ENCODE peak calls at places on chromosomes 2 and 18, in eight cellular contexts. One of them, this sample, is unnamed.

GRCh38 chr2:181123798-181124217 is 143.4 kb downstream of the UBE2E3 start:
- DNase-seq in GM20000: peak; percentile 57
- DNase-seq in heart right ventricle: no peak
- DNase-seq in fibroblast of pulmonary artery: peak; percentile 55
- DNase-seq in caudate nucleus: no peak
- DNase-seq in HuH-7.5: no peak
- DNase-seq in IMR-90: no peak
- DNase-seq in CD4-positive, alpha-beta T cell: peak; percentile 35
- DNase-seq in this sample: no peak

GRCh38 chr2:42009657-42010580 is 37.9 kb upstream of the PKDCC start:
- DNase-seq in caudate nucleus: no peak
- DNase-seq in CD4-positive, alpha-beta T cell: no peak
- DNase-seq in heart right ventricle: no peak
- DNase-seq in fibroblast of pulmonary artery: no peak
- DNase-seq in HuH-7.5: no peak
- DNase-seq in IMR-90: peak; percentile 15
- DNase-seq in GM20000: no peak
- DNase-seq in this sample: no peak

GRCh38 chr2:45190481-45190880 is 181.2 kb upstream of the SIX2 start:
- DNase-seq in fibroblast of pulmonary artery: peak; percentile 56
- DNase-seq in caudate nucleus: no peak
- DNase-seq in CD4-positive, alpha-beta T cell: no peak
- DNase-seq in heart right ventricle: no peak
- DNase-seq in GM20000: no peak
- DNase-seq in IMR-90: peak; percentile 69
- DNase-seq in HuH-7.5: no peak
- DNase-seq in this sample: peak; percentile 42

GRCh38 chr18:2723207-2723606 is 67.7 kb downstream of the SMCHD1 start:
- DNase-seq in GM20000: no peak
- DNase-seq in fibroblast of pulmonary artery: no peak
- DNase-seq in heart right ventricle: no peak
- DNase-seq in HuH-7.5: no peak
- DNase-seq in caudate nucleus: no peak
- DNase-seq in IMR-90: peak; percentile 4
- DNase-seq in CD4-positive, alpha-beta T cell: no peak
- DNase-seq in this sample: no peak

GRCh38 chr2:196486145-196486544 is 153.4 kb upstream of the CCDC150 start:
- DNase-seq in GM20000: no peak
- DNase-seq in HuH-7.5: no peak
- DNase-seq in CD4-positive, alpha-beta T cell: no peak
- DNase-seq in heart right ventricle: no peak
- DNase-seq in caudate nucleus: no peak
- DNase-seq in IMR-90: no peak
- DNase-seq in fibroblast of pulmonary artery: no peak
- DNase-seq in this sample: no peak

GRCh38 chr2:104890092-104890393 is 36.1 kb downstream of the POU3F3 start:
- DNase-seq in GM20000: no peak
- DNase-seq in IMR-90: no peak
- DNase-seq in CD4-positive, alpha-beta T cell: no peak
- DNase-seq in heart right ventricle: no peak
- DNase-seq in HuH-7.5: no peak
- DNase-seq in fibroblast of pulmonary artery: no peak
- DNase-seq in caudate nucleus: no peak
- DNase-seq in this sample: no peak

GRCh38 chr2:206054952-206055351 is 31.0 kb downstream of the INO80D start:
- DNase-seq in caudate nucleus: no peak
- DNase-seq in IMR-90: no peak
- DNase-seq in GM20000: no peak
- DNase-seq in heart right ventricle: no peak
- DNase-seq in fibroblast of pulmonary artery: no peak
- DNase-seq in HuH-7.5: no peak
- DNase-seq in CD4-positive, alpha-beta T cell: no peak
- DNase-seq in this sample: no peak

GRCh38 chr2:3738454-3738853 is 35.1 kb downstream of the DCDC2C start:
- DNase-seq in CD4-positive, alpha-beta T cell: no peak
- DNase-seq in HuH-7.5: peak; percentile 36
- DNase-seq in GM20000: peak; percentile 31
- DNase-seq in caudate nucleus: no peak
- DNase-seq in heart right ventricle: no peak
- DNase-seq in fibroblast of pulmonary artery: peak; percentile 14
- DNase-seq in IMR-90: peak; percentile 54
- DNase-seq in this sample: no peak

GRCh38 chr2:199692489-199692888 is 158.5 kb downstream of the FTCDNL1 start:
- DNase-seq in HuH-7.5: no peak
- DNase-seq in GM20000: no peak
- DNase-seq in caudate nucleus: no peak
- DNase-seq in fibroblast of pulmonary artery: no peak
- DNase-seq in heart right ventricle: no peak
- DNase-seq in IMR-90: no peak
- DNase-seq in CD4-positive, alpha-beta T cell: no peak
- DNase-seq in this sample: no peak

GRCh38 chr2:148640767-148641166 is 3.8 kb upstream of the EPC2 start:
- DNase-seq in HuH-7.5: no peak
- DNase-seq in CD4-positive, alpha-beta T cell: no peak
- DNase-seq in caudate nucleus: no peak
- DNase-seq in fibroblast of pulmonary artery: peak; percentile 56
- DNase-seq in heart right ventricle: no peak
- DNase-seq in GM20000: no peak
- DNase-seq in IMR-90: peak; percentile 25
- DNase-seq in this sample: no peak

GRCh38 chr2:101380376-101380775 is 6.9 kb downstream of the CREG2 start:
- DNase-seq in heart right ventricle: peak; percentile 43
- DNase-seq in CD4-positive, alpha-beta T cell: no peak
- DNase-seq in HuH-7.5: no peak
- DNase-seq in IMR-90: peak; percentile 71
- DNase-seq in caudate nucleus: no peak
- DNase-seq in GM20000: no peak
- DNase-seq in fibroblast of pulmonary artery: peak; percentile 66
- DNase-seq in this sample: peak; percentile 55

GRCh38 chr2:118274841-118275510 is 186.7 kb downstream of the INSIG2 start:
- DNase-seq in heart right ventricle: no peak
- DNase-seq in CD4-positive, alpha-beta T cell: no peak
- DNase-seq in HuH-7.5: no peak
- DNase-seq in fibroblast of pulmonary artery: no peak
- DNase-seq in caudate nucleus: peak; percentile 10
- DNase-seq in GM20000: no peak
- DNase-seq in IMR-90: no peak
- DNase-seq in this sample: no peak

GRCh38 chr2:96832751-96833507 is 10.9 kb downstream of the ANKRD23 start:
- DNase-seq in fibroblast of pulmonary artery: peak; percentile 53
- DNase-seq in CD4-positive, alpha-beta T cell: no peak
- DNase-seq in GM20000: no peak
- DNase-seq in HuH-7.5: no peak
- DNase-seq in caudate nucleus: no peak
- DNase-seq in heart right ventricle: peak; percentile 75
- DNase-seq in IMR-90: peak; percentile 64
- DNase-seq in this sample: peak; percentile 23

GRCh38 chr2:164530464-164530863 is 90.8 kb downstream of the GRB14 start:
- DNase-seq in HuH-7.5: no peak
- DNase-seq in caudate nucleus: no peak
- DNase-seq in IMR-90: no peak
- DNase-seq in fibroblast of pulmonary artery: no peak
- DNase-seq in CD4-positive, alpha-beta T cell: no peak
- DNase-seq in heart right ventricle: no peak
- DNase-seq in GM20000: no peak
- DNase-seq in this sample: no peak

GRCh38 chr18:6342990-6343389 is 71.7 kb downstream of the L3MBTL4 start:
- DNase-seq in CD4-positive, alpha-beta T cell: no peak
- DNase-seq in GM20000: no peak
- DNase-seq in HuH-7.5: no peak
- DNase-seq in fibroblast of pulmonary artery: no peak
- DNase-seq in caudate nucleus: no peak
- DNase-seq in IMR-90: no peak
- DNase-seq in heart right ventricle: no peak
- DNase-seq in this sample: no peak

GRCh38 chr2:169131587-169132512 is 62.5 kb downstream of the DHRS9 start:
- DNase-seq in heart right ventricle: no peak
- DNase-seq in HuH-7.5: peak; percentile 23
- DNase-seq in IMR-90: peak; percentile 41
- DNase-seq in CD4-positive, alpha-beta T cell: no peak
- DNase-seq in caudate nucleus: no peak
- DNase-seq in GM20000: peak; percentile 70
- DNase-seq in fibroblast of pulmonary artery: peak; percentile 79
- DNase-seq in this sample: no peak

GRCh38 chr18:50558157-50558556 is 1.7 kb upstream of the MAPK4 start:
- DNase-seq in fibroblast of pulmonary artery: no peak
- DNase-seq in heart right ventricle: no peak
- DNase-seq in caudate nucleus: no peak
- DNase-seq in IMR-90: no peak
- DNase-seq in CD4-positive, alpha-beta T cell: no peak
- DNase-seq in GM20000: no peak
- DNase-seq in HuH-7.5: no peak
- DNase-seq in this sample: no peak

GRCh38 chr2:46852124-46852523 is 63.5 kb downstream of the MCFD2 start:
- DNase-seq in GM20000: no peak
- DNase-seq in fibroblast of pulmonary artery: no peak
- DNase-seq in HuH-7.5: no peak
- DNase-seq in heart right ventricle: no peak
- DNase-seq in IMR-90: no peak
- DNase-seq in caudate nucleus: no peak
- DNase-seq in CD4-positive, alpha-beta T cell: no peak
- DNase-seq in this sample: no peak

GRCh38 chr2:195342105-195342504 is 314.9 kb upstream of the SLC39A10 start:
- DNase-seq in fibroblast of pulmonary artery: no peak
- DNase-seq in heart right ventricle: no peak
- DNase-seq in HuH-7.5: no peak
- DNase-seq in CD4-positive, alpha-beta T cell: no peak
- DNase-seq in IMR-90: no peak
- DNase-seq in GM20000: no peak
- DNase-seq in caudate nucleus: no peak
- DNase-seq in this sample: no peak

This sample was measured in HS-27A.